ENCODE peak calls at places on chromosomes 2 and 18, in four cellular contexts. D is non-pigmented ciliary epithelial cell, K is NCI-H69, G is fibroblast of lung. C is an unnamed sample.
A peak's percentile ranks its signal among the peaks of the same experiment; 100 is the strongest.

GRCh38 chr2:54830546-54830945 is 107.1 kb downstream of the EML6 start:
- DNase-seq in G (no peak), K (no peak), D (no peak), C (no peak)

GRCh38 chr2:66573866-66574265 is 138.9 kb downstream of the MEIS1 start:
- DNase-seq in K (peak; percentile 87), D (no peak), G (peak; percentile 53), C (no peak)

GRCh38 chr2:238949710-238950345 is 101.9 kb downstream of the TWIST2 start:
- DNase-seq in K (no peak), G (no peak), D (no peak), C (no peak)

GRCh38 chr2:113184531-113185230 is 10.9 kb downstream of the PSD4 start:
- DNase-seq in G (no peak), K (no peak), D (no peak), C (no peak)

GRCh38 chr2:238898534-238899281 is 50.8 kb downstream of the TWIST2 start:
- DNase-seq in D (no peak), G (no peak), K (no peak), C (no peak)

GRCh38 chr18:74064510-74064909 is 83.1 kb downstream of the FBXO15 start:
- DNase-seq in K (peak; percentile 92), D (no peak), G (no peak), C (no peak)

GRCh38 chr2:15506231-15506819 is 54.8 kb downstream of the NBAS start:
- DNase-seq in G (peak; percentile 61), K (no peak), D (peak; percentile 9), C (no peak)

GRCh38 chr18:57009836-57010235 is 137.1 kb upstream of the BOD1L2 start:
- DNase-seq in D (no peak), K (peak; percentile 28), G (no peak), C (no peak)

GRCh38 chr18:79944126-79944731 is 7.2 kb downstream of the SLC66A2 start:
- DNase-seq in G (no peak), K (peak; percentile 87), D (no peak), C (no peak)

GRCh38 chr2:170276056-170276455 is 98.1 kb downstream of the MYO3B start:
- DNase-seq in G (no peak), K (peak; percentile 68), D (no peak), C (no peak)

GRCh38 chr2:101330253-101330921 is 21.9 kb upstream of the RNF149 start:
- DNase-seq in G (no peak), D (no peak), K (no peak), C (no peak)

GRCh38 chr18:79402977-79403722 is 7.4 kb downstream of the NFATC1 start:
- DNase-seq in K (peak; percentile 88), G (no peak), D (no peak), C (no peak)

GRCh38 chr2:144348846-144349245 is 171.1 kb downstream of the ZEB2 start:
- DNase-seq in G (no peak), D (no peak), K (no peak), C (no peak)

GRCh38 chr2:47437287-47437686 is 34.3 kb downstream of the MSH2 start:
- DNase-seq in G (peak; percentile 71), K (peak; percentile 3), D (peak; percentile 5), C (peak; percentile 57)

GRCh38 chr2:241001413-241002274 is 3.2 kb downstream of the SNED1 start:
- DNase-seq in G (no peak), D (no peak), K (no peak), C (no peak)

GRCh38 chr2:182650704-182651103 is 65.4 kb upstream of the DNAJC10 start:
- DNase-seq in G (peak; percentile 83), D (no peak), K (peak; percentile 46), C (peak; percentile 81)

GRCh38 chr2:127651987-127652550 is 6.1 kb downstream of the GPR17 start:
- DNase-seq in G (no peak), D (no peak), K (no peak), C (no peak)

GRCh38 chr2:121796239-121796638 is 40.8 kb downstream of the TSN start:
- DNase-seq in G (no peak), K (peak; percentile 7), D (no peak), C (no peak)

GRCh38 chr2:9285385-9285784 is 78.8 kb downstream of the ASAP2 start:
- DNase-seq in K (peak; percentile 33), G (no peak), D (no peak), C (no peak)

GRCh38 chr2:174342600-174343342 is 8.0 kb downstream of the SP9 start:
- DNase-seq in G (no peak), D (no peak), K (peak; percentile 90), C (no peak)

GRCh38 chr2:230824406-230824978 is 40.2 kb upstream of the ITM2C start:
- DNase-seq in D (peak; percentile 44), G (peak; percentile 87), K (peak; percentile 65), C (peak; percentile 73)

GRCh38 chr2:75465317-75465998 is 95.3 kb downstream of the EVA1A start:
- DNase-seq in D (no peak), G (peak; percentile 56), K (peak; percentile 63), C (peak; percentile 36)

GRCh38 chr2:205892141-205893064 is 193.6 kb downstream of the INO80D start:
- DNase-seq in G (peak; percentile 51), K (peak; percentile 91), D (peak; percentile 4), C (no peak)

GRCh38 chr18:38496222-38496810 is 930.7 kb upstream of the CELF4 start:
- DNase-seq in K (no peak), D (no peak), G (no peak), C (no peak)

GRCh38 chr2:157897106-157897971 is 21.2 kb upstream of the ACVR1 start:
- DNase-seq in D (no peak), G (no peak), K (no peak), C (no peak)

C was measured in HCEC 1CT.